ENCODE peak calls at places on chromosomes 4 and X, in eight cellular contexts. Y is CD14-positive monocyte; I is fibroblast of mammary gland; L is cardiac muscle cell; B is Calu3; F is neural crest cell; U is dorsolateral prefrontal cortex; N is CD4-positive, alpha-beta T cell. T is an unnamed sample.

GRCh38 chrX:13898603-13899002 is 81.7 kb upstream of the GPM6B start:
- DNase-seq in F (no peak), B (no peak), U (no peak), Y (no peak), N (no peak), L (no peak), I (peak; percentile 85), T (no peak)

GRCh38 chr4:1043162-1043561 is 31.7 kb downstream of the FGFRL1 start:
- DNase-seq in F (no peak), N (no peak), B (no peak), Y (no peak), U (no peak), I (no peak), L (no peak), T (no peak)

GRCh38 chr4:41734366-41734765 is 14.2 kb downstream of the PHOX2B start:
- DNase-seq in I (no peak), Y (no peak), N (no peak), U (no peak), L (no peak), F (no peak), B (no peak), T (no peak)

GRCh38 chr4:128427832-128428366 is 140.3 kb upstream of the PGRMC2 start:
- DNase-seq in Y (no peak), U (no peak), B (peak; percentile 65), F (no peak), N (no peak), L (no peak), I (peak; percentile 79), T (no peak)

GRCh38 chrX:11626351-11626750 is 39.4 kb downstream of the ARHGAP6 start:
- DNase-seq in I (no peak), B (no peak), L (no peak), Y (no peak), F (no peak), U (no peak), N (no peak), T (no peak)

GRCh38 chrX:45537936-45538335 is 337.3 kb upstream of the DIPK2B start:
- DNase-seq in B (no peak), Y (no peak), F (no peak), L (no peak), N (no peak), U (no peak), I (no peak), T (no peak)

GRCh38 chr4:89434364-89434988 is 126.9 kb upstream of the GPRIN3 start:
- DNase-seq in I (peak; percentile 50), U (no peak), F (no peak), N (no peak), Y (no peak), L (peak; percentile 53), B (no peak), T (no peak)

GRCh38 chr4:79852305-79852730 is 220.7 kb downstream of the ANTXR2 start:
- DNase-seq in Y (no peak), U (no peak), B (no peak), F (no peak), L (no peak), I (peak; percentile 36), N (no peak), T (no peak)

GRCh38 chr4:189204616-189205015 is 736.1 kb upstream of the FRG1 start:
- DNase-seq in I (no peak), Y (no peak), U (no peak), F (no peak), N (no peak), L (no peak), B (no peak), T (no peak)

GRCh38 chr4:8649631-8650261 is 57.2 kb downstream of the CPZ start:
- DNase-seq in L (no peak), Y (no peak), F (no peak), U (no peak), N (no peak), B (no peak), I (no peak), T (no peak)

GRCh38 chr4:8746523-8747466 is 124.8 kb downstream of the HMX1 start:
- DNase-seq in F (no peak), I (no peak), L (no peak), Y (no peak), U (no peak), N (no peak), B (no peak), T (no peak)

GRCh38 chr4:172980178-172980577 is 188.4 kb upstream of the GALNT7 start:
- DNase-seq in F (no peak), N (no peak), U (no peak), I (peak; percentile 52), L (no peak), B (no peak), Y (no peak), T (no peak)

GRCh38 chrX:71128915-71129765 is 10.7 kb downstream of the MED12 start:
- DNase-seq in B (peak; percentile 73), F (peak; percentile 72), L (peak; percentile 64), N (peak; percentile 69), Y (peak; percentile 58), I (peak; percentile 53), U (peak; percentile 63), T (peak; percentile 71)

GRCh38 chrX:46636223-46636622 is 62.7 kb downstream of the CHST7 start:
- DNase-seq in Y (no peak), U (no peak), F (no peak), I (no peak), N (no peak), L (no peak), B (no peak), T (no peak)

GRCh38 chrX:101191217-101191750 is 28.3 kb upstream of the DRP2 start:
- DNase-seq in B (no peak), N (no peak), U (no peak), Y (no peak), L (peak; percentile 38), F (peak; percentile 34), I (peak; percentile 3), T (peak; percentile 33)

GRCh38 chrX:17601816-17602215 is 135.5 kb upstream of the SCML1 start:
- DNase-seq in B (no peak), I (no peak), N (no peak), F (no peak), L (no peak), Y (no peak), U (no peak), T (no peak)

GRCh38 chrX:24782011-24782410 is 88.3 kb downstream of the POLA1 start:
- DNase-seq in U (no peak), B (no peak), I (no peak), N (no peak), F (no peak), Y (no peak), L (no peak), T (no peak)

GRCh38 chr4:113094802-113095201 is 45.3 kb downstream of the ANK2 start:
- DNase-seq in I (peak; percentile 54), L (no peak), B (no peak), F (no peak), N (no peak), U (no peak), Y (no peak), T (no peak)

GRCh38 chr4:111537861-111538260 is 607.4 kb upstream of the FAM241A start:
- DNase-seq in U (no peak), N (no peak), B (no peak), Y (no peak), I (peak; percentile 54), L (no peak), F (no peak), T (peak; percentile 1)

GRCh38 chrX:69034451-69034850 is 130.8 kb downstream of the PJA1 start:
- DNase-seq in N (no peak), L (peak; percentile 6), B (no peak), Y (no peak), U (no peak), F (no peak), I (no peak), T (no peak)

GRCh38 chr4:75639124-75639695 is 8.9 kb upstream of the CDKL2 start:
- DNase-seq in Y (no peak), N (no peak), L (no peak), I (peak; percentile 33), B (no peak), F (no peak), U (no peak), T (no peak)

GRCh38 chr4:26899991-26900390 is 39.4 kb downstream of the STIM2 start:
- DNase-seq in U (no peak), F (no peak), Y (no peak), I (no peak), N (no peak), B (no peak), L (peak; percentile 47), T (no peak)

GRCh38 chr4:87497141-87497540 is 32.0 kb downstream of the SPARCL1 start:
- DNase-seq in L (no peak), F (peak; percentile 9), B (no peak), U (no peak), Y (no peak), N (no peak), I (peak; percentile 25), T (no peak)

GRCh38 chr4:122602277-122603142 is 18.4 kb downstream of the IL21 start:
- DNase-seq in U (no peak), L (peak; percentile 51), Y (no peak), F (no peak), I (peak; percentile 71), B (no peak), N (no peak), T (no peak)
- TF ChIP-seq CTCF in U (peak; percentile 66), L (peak; percentile 51), Y (no peak), F (peak; percentile 49), I (peak; percentile 53), B (no peak), N (peak; percentile 41), T (no peak)

DNA sequence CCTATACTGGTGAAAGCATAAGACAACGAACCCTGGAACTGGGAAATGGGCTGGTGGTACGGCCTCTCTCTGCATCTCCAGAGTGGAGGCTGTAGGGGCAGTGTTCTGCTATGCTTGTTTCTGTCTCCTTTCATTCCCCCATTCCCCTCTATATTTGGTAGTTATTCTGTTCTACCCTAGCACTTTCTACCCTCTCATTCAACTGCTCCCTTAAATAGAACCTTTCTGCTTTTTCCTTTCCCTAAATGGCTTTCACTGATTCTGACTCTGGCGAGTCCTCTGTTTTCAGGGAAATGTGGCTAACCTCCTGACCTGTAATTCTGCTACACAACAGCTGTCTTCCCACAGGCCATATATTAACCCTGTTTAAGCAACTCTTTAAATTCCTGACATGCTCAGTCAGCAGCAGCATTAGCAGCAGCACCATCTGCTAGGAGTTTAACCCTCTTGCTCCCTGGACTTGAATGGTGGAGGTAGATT is 94.2 kb downstream of the CXCL13 start:
- DNase-seq in I (peak; percentile 90), Y (no peak), B (peak; percentile 1), L (peak; percentile 71), N (no peak), U (no peak), F (peak; percentile 25), T (peak; percentile 42)
- TF ChIP-seq CTCF in I (peak; percentile 32), Y (no peak), B (no peak), L (peak; percentile 36), N (no peak), U (no peak), F (peak; percentile 25), T (peak; percentile 33)

DNA sequence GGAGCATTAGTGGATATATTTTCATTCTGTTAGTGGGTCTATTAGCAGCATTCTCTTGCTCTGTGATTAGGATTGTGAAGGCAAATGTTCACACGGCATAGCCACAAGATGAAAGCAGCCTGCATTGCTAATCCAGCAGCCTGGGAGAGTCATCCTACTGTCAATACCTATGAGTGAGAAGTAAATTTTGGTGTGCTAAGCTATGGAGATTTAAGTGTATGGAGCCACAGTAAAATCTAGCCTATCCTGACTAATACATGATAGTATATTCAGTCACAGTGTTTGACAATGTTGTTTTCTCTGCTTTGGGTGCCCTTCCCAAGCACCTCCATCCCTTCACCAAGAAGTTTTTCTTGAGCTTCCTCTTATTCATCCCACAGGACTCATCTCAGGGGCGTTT is 47.2 kb upstream of the TMPRSS11F start:
- DNase-seq in F (no peak), U (no peak), N (no peak), L (no peak), Y (no peak), B (no peak), I (no peak), T (no peak)
- TF ChIP-seq CTCF in F (no peak), U (no peak), N (no peak), L (no peak), Y (no peak), B (no peak), I (no peak), T (no peak)

GRCh38 chr4:84582302-84582987 is 482 bp upstream of the CDS1 start:
- DNase-seq in I (peak; percentile 31), F (peak; percentile 80), Y (peak; percentile 79), U (peak; percentile 82), B (peak; percentile 96), N (peak; percentile 85), L (peak; percentile 98), T (peak; percentile 99)
- TF ChIP-seq CTCF in I (no peak), F (no peak), Y (no peak), U (no peak), B (no peak), N (no peak), L (no peak), T (no peak)

T was measured in nephron progenitor cell.